ENCODE peak calls at places on chromosome 11, in nine cellular contexts. One of them, this sample, is unnamed.

GRCh38 chr11:67648796-67649613 is 1.5 kb downstream of the ACY3 start:
- ATAC-seq in IMR-90: no peak
- ATAC-seq in heart left ventricle: no peak
- ATAC-seq in HCT116: no peak
- ATAC-seq in HepG2: peak; percentile 4
- ATAC-seq in K562: no peak
- ATAC-seq in right lobe of liver: no peak
- ATAC-seq in upper lobe of left lung: no peak
- ATAC-seq in body of pancreas: no peak
- ATAC-seq in this sample: no peak

GRCh38 chr11:6654281-6655019 is 1.2 kb downstream of the DCHS1 start:
- ATAC-seq in IMR-90: no peak
- ATAC-seq in heart left ventricle: peak; percentile 68
- ATAC-seq in HCT116: no peak
- ATAC-seq in HepG2: peak; percentile 76
- ATAC-seq in K562: no peak
- ATAC-seq in right lobe of liver: peak; percentile 62
- ATAC-seq in upper lobe of left lung: peak; percentile 34
- ATAC-seq in body of pancreas: peak; percentile 83
- ATAC-seq in this sample: no peak

GRCh38 chr11:64086263-64086938 is 50.7 kb downstream of the FLRT1 start:
- ATAC-seq in IMR-90: no peak
- ATAC-seq in heart left ventricle: peak; percentile 73
- ATAC-seq in HCT116: no peak
- ATAC-seq in HepG2: peak; percentile 6
- ATAC-seq in K562: peak; percentile 25
- ATAC-seq in right lobe of liver: no peak
- ATAC-seq in upper lobe of left lung: no peak
- ATAC-seq in body of pancreas: no peak
- ATAC-seq in this sample: peak; percentile 67

GRCh38 chr11:90254065-90254464 is 31.2 kb upstream of the CHORDC1 start:
- ATAC-seq in IMR-90: no peak
- ATAC-seq in heart left ventricle: no peak
- ATAC-seq in HCT116: no peak
- ATAC-seq in HepG2: no peak
- ATAC-seq in K562: no peak
- ATAC-seq in right lobe of liver: no peak
- ATAC-seq in upper lobe of left lung: no peak
- ATAC-seq in body of pancreas: no peak
- ATAC-seq in this sample: no peak

GRCh38 chr11:83725161-83725560 is 439.0 kb upstream of the CCDC90B start:
- ATAC-seq in IMR-90: peak; percentile 48
- ATAC-seq in heart left ventricle: no peak
- ATAC-seq in HCT116: no peak
- ATAC-seq in HepG2: no peak
- ATAC-seq in K562: no peak
- ATAC-seq in right lobe of liver: no peak
- ATAC-seq in upper lobe of left lung: no peak
- ATAC-seq in body of pancreas: no peak
- ATAC-seq in this sample: no peak

GRCh38 chr11:104967493-104968364 is 645 bp downstream of the CASP4 start:
- ATAC-seq in IMR-90: peak; percentile 10
- ATAC-seq in heart left ventricle: peak; percentile 39
- ATAC-seq in HCT116: no peak
- ATAC-seq in HepG2: no peak
- ATAC-seq in K562: no peak
- ATAC-seq in right lobe of liver: peak; percentile 22
- ATAC-seq in upper lobe of left lung: no peak
- ATAC-seq in body of pancreas: peak; percentile 31
- ATAC-seq in this sample: peak; percentile 8

GRCh38 chr11:64894812-64895452 is 16.5 kb upstream of the EHD1 start:
- ATAC-seq in IMR-90: no peak
- ATAC-seq in heart left ventricle: no peak
- ATAC-seq in HCT116: no peak
- ATAC-seq in HepG2: no peak
- ATAC-seq in K562: peak; percentile 22
- ATAC-seq in right lobe of liver: no peak
- ATAC-seq in upper lobe of left lung: no peak
- ATAC-seq in body of pancreas: no peak
- ATAC-seq in this sample: no peak

GRCh38 chr11:118233377-118233776 is 8.6 kb upstream of the JAML start:
- ATAC-seq in IMR-90: no peak
- ATAC-seq in heart left ventricle: no peak
- ATAC-seq in HCT116: peak; percentile 67
- ATAC-seq in HepG2: no peak
- ATAC-seq in K562: no peak
- ATAC-seq in right lobe of liver: no peak
- ATAC-seq in upper lobe of left lung: no peak
- ATAC-seq in body of pancreas: no peak
- ATAC-seq in this sample: no peak

GRCh38 chr11:121561240-121561639 is 108.5 kb upstream of the SORL1-AS1 start:
- ATAC-seq in IMR-90: no peak
- ATAC-seq in heart left ventricle: no peak
- ATAC-seq in HCT116: no peak
- ATAC-seq in HepG2: peak; percentile 3
- ATAC-seq in K562: no peak
- ATAC-seq in right lobe of liver: no peak
- ATAC-seq in upper lobe of left lung: no peak
- ATAC-seq in body of pancreas: no peak
- ATAC-seq in this sample: no peak

GRCh38 chr11:112507281-112507680 is 246.6 kb upstream of the PLET1 start:
- ATAC-seq in IMR-90: no peak
- ATAC-seq in heart left ventricle: no peak
- ATAC-seq in HCT116: no peak
- ATAC-seq in HepG2: no peak
- ATAC-seq in K562: no peak
- ATAC-seq in right lobe of liver: no peak
- ATAC-seq in upper lobe of left lung: no peak
- ATAC-seq in body of pancreas: no peak
- ATAC-seq in this sample: no peak

GRCh38 chr11:134951305-134951700 is 539.3 kb upstream of the B3GAT1 start:
- ATAC-seq in IMR-90: peak; percentile 80
- ATAC-seq in heart left ventricle: peak; percentile 39
- ATAC-seq in HCT116: no peak
- ATAC-seq in HepG2: no peak
- ATAC-seq in K562: no peak
- ATAC-seq in right lobe of liver: no peak
- ATAC-seq in upper lobe of left lung: no peak
- ATAC-seq in body of pancreas: no peak
- ATAC-seq in this sample: peak; percentile 50

GRCh38 chr11:81886406-81887075 is 847.1 kb downstream of the FAM181B start:
- ATAC-seq in IMR-90: no peak
- ATAC-seq in heart left ventricle: no peak
- ATAC-seq in HCT116: no peak
- ATAC-seq in HepG2: no peak
- ATAC-seq in K562: no peak
- ATAC-seq in right lobe of liver: no peak
- ATAC-seq in upper lobe of left lung: no peak
- ATAC-seq in body of pancreas: no peak
- ATAC-seq in this sample: no peak

GRCh38 chr11:61538636-61538961 is 30.1 kb downstream of the LRRC10B start:
- ATAC-seq in IMR-90: no peak
- ATAC-seq in heart left ventricle: no peak
- ATAC-seq in HCT116: no peak
- ATAC-seq in HepG2: peak; percentile 11
- ATAC-seq in K562: no peak
- ATAC-seq in right lobe of liver: no peak
- ATAC-seq in upper lobe of left lung: no peak
- ATAC-seq in body of pancreas: no peak
- ATAC-seq in this sample: no peak

GRCh38 chr11:2625183-2625582 is 74.6 kb downstream of the KCNQ1OT1 start:
- ATAC-seq in IMR-90: peak; percentile 44
- ATAC-seq in heart left ventricle: no peak
- ATAC-seq in HCT116: no peak
- ATAC-seq in HepG2: no peak
- ATAC-seq in K562: no peak
- ATAC-seq in right lobe of liver: no peak
- ATAC-seq in upper lobe of left lung: no peak
- ATAC-seq in body of pancreas: no peak
- ATAC-seq in this sample: no peak

GRCh38 chr11:126336065-126336464 is 19.4 kb upstream of the ST3GAL4 start:
- ATAC-seq in IMR-90: no peak
- ATAC-seq in heart left ventricle: no peak
- ATAC-seq in HCT116: no peak
- ATAC-seq in HepG2: no peak
- ATAC-seq in K562: no peak
- ATAC-seq in right lobe of liver: no peak
- ATAC-seq in upper lobe of left lung: no peak
- ATAC-seq in body of pancreas: no peak
- ATAC-seq in this sample: no peak

GRCh38 chr11:45500457-45500856 is 165.0 kb downstream of the CHST1 start:
- ATAC-seq in IMR-90: no peak
- ATAC-seq in heart left ventricle: no peak
- ATAC-seq in HCT116: no peak
- ATAC-seq in HepG2: no peak
- ATAC-seq in K562: no peak
- ATAC-seq in right lobe of liver: no peak
- ATAC-seq in upper lobe of left lung: no peak
- ATAC-seq in body of pancreas: no peak
- ATAC-seq in this sample: no peak

DNA sequence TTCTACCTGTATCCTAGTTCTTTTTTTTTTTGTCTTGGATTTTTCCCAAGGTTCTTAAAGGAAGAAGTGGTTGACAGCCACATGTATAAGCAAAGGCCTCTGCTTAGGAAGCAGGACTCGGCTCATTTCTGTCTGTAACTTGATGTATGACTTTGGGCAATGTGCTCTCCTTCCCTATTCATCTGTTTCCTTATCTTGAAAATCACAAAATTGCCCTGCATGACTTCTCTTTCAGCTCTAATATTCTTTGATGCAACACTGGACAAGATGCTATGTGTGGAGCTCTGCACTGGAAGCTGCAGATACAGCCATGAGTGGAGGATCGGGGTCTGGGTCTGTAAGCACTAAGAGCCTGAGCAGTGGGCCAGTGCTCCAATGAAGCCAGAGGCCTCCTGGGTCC is 54.7 kb upstream of the ME3 start:
- ATAC-seq in IMR-90: no peak
- ATAC-seq in heart left ventricle: no peak
- ATAC-seq in HCT116: no peak
- ATAC-seq in HepG2: no peak
- ATAC-seq in K562: no peak
- ATAC-seq in right lobe of liver: no peak
- ATAC-seq in upper lobe of left lung: no peak
- ATAC-seq in body of pancreas: no peak
- ATAC-seq in this sample: no peak
- H3K4me3 ChIP-seq in IMR-90: no peak overlapping the region
- H3K4me3 ChIP-seq in heart left ventricle: no peak overlapping the region
- H3K4me3 ChIP-seq in HCT116: no peak overlapping the region
- H3K4me3 ChIP-seq in HepG2: no peak overlapping the region
- H3K4me3 ChIP-seq in K562: no peak overlapping the region
- H3K4me3 ChIP-seq in right lobe of liver: no peak overlapping the region
- H3K4me3 ChIP-seq in upper lobe of left lung: no peak overlapping the region
- H3K4me3 ChIP-seq in body of pancreas: no peak overlapping the region
- H3K4me3 ChIP-seq in this sample: no peak overlapping the region

GRCh38 chr11:33034983-33035382 is 4.4 kb upstream of the TCP11L1 start:
- ATAC-seq in IMR-90: no peak
- ATAC-seq in heart left ventricle: no peak
- ATAC-seq in HCT116: no peak
- ATAC-seq in HepG2: peak; percentile 13
- ATAC-seq in K562: no peak
- ATAC-seq in right lobe of liver: peak; percentile 57
- ATAC-seq in upper lobe of left lung: no peak
- ATAC-seq in body of pancreas: no peak
- ATAC-seq in this sample: no peak

GRCh38 chr11:33043221-33043833 is 4.0 kb downstream of the TCP11L1 start:
- ATAC-seq in IMR-90: no peak
- ATAC-seq in heart left ventricle: no peak
- ATAC-seq in HCT116: no peak
- ATAC-seq in HepG2: no peak
- ATAC-seq in K562: no peak
- ATAC-seq in right lobe of liver: no peak
- ATAC-seq in upper lobe of left lung: no peak
- ATAC-seq in body of pancreas: no peak
- ATAC-seq in this sample: no peak

GRCh38 chr11:33040127-33040861 is 922 bp downstream of the TCP11L1 start:
- ATAC-seq in IMR-90: peak; percentile 8
- ATAC-seq in heart left ventricle: peak; percentile 20
- ATAC-seq in HCT116: peak; percentile 12
- ATAC-seq in HepG2: no peak
- ATAC-seq in K562: peak; percentile 44
- ATAC-seq in right lobe of liver: peak; percentile 31
- ATAC-seq in upper lobe of left lung: no peak
- ATAC-seq in body of pancreas: peak; percentile 4
- ATAC-seq in this sample: peak; percentile 9

GRCh38 chr11:33040862-33041453 is 1.6 kb downstream of the TCP11L1 start:
- ATAC-seq in IMR-90: no peak
- ATAC-seq in heart left ventricle: no peak
- ATAC-seq in HCT116: no peak
- ATAC-seq in HepG2: no peak
- ATAC-seq in K562: no peak
- ATAC-seq in right lobe of liver: no peak
- ATAC-seq in upper lobe of left lung: no peak
- ATAC-seq in body of pancreas: no peak
- ATAC-seq in this sample: no peak

GRCh38 chr11:33039274-33040126 is at the start of gene TCP11L1:
- ATAC-seq in IMR-90: peak; percentile 92
- ATAC-seq in heart left ventricle: peak; percentile 97
- ATAC-seq in HCT116: peak; percentile 84
- ATAC-seq in HepG2: peak; percentile 92
- ATAC-seq in K562: peak; percentile 93
- ATAC-seq in right lobe of liver: peak; percentile 77
- ATAC-seq in upper lobe of left lung: peak; percentile 97
- ATAC-seq in body of pancreas: peak; percentile 94
- ATAC-seq in this sample: peak; percentile 93
- TF ChIP-seq POLR2A in IMR-90: peak; percentile 88
- TF ChIP-seq POLR2A in heart left ventricle: peak; percentile 39
- TF ChIP-seq POLR2A in HCT116: peak; percentile 23
- TF ChIP-seq POLR2A in HepG2: peak; percentile 54
- TF ChIP-seq POLR2A in K562: peak; percentile 69
- TF ChIP-seq POLR2A in right lobe of liver: peak; percentile 49
- TF ChIP-seq POLR2A in upper lobe of left lung: peak; percentile 72
- TF ChIP-seq POLR2A in body of pancreas: peak; percentile 79
- TF ChIP-seq POLR2A in this sample: peak; percentile 82

GRCh38 chr11:128519353-128519752 is 68.0 kb downstream of the ETS1 start:
- ATAC-seq in IMR-90: no peak
- ATAC-seq in heart left ventricle: no peak
- ATAC-seq in HCT116: no peak
- ATAC-seq in HepG2: no peak
- ATAC-seq in K562: no peak
- ATAC-seq in right lobe of liver: no peak
- ATAC-seq in upper lobe of left lung: no peak
- ATAC-seq in body of pancreas: no peak
- ATAC-seq in this sample: no peak
- H3K4me3 ChIP-seq in IMR-90: peak overlapping the region; percentile 43
- H3K4me3 ChIP-seq in heart left ventricle: peak overlapping the region; percentile 84
- H3K4me3 ChIP-seq in HCT116: no peak overlapping the region
- H3K4me3 ChIP-seq in HepG2: no peak overlapping the region
- H3K4me3 ChIP-seq in K562: no peak overlapping the region
- H3K4me3 ChIP-seq in right lobe of liver: peak overlapping the region; percentile 66
- H3K4me3 ChIP-seq in upper lobe of left lung: peak overlapping the region; percentile 75
- H3K4me3 ChIP-seq in body of pancreas: no peak overlapping the region
- H3K4me3 ChIP-seq in this sample: peak overlapping the region; percentile 76

DNA sequence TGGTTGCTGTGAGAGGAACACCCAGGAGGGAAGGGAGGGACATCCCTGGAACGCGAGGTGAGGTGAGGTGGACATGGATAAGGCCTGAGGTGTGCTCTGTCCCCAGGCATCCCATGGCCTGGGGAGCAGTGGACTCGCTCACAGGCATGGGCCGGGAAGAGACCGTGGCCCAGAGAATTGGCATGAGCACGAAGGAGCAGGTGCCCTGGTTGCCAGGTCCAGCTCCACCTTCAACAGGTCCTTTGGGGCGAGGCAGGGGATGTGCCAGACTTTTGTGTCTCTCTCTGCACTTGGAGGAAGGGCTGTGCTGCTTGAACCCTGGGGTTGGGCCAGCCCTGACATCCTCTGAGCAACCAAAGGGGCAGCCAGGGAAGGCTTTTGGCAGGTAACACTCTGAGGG is 21.5 kb downstream of the MUC6 start:
- ATAC-seq in IMR-90: no peak
- ATAC-seq in heart left ventricle: no peak
- ATAC-seq in HCT116: no peak
- ATAC-seq in HepG2: no peak
- ATAC-seq in K562: no peak
- ATAC-seq in right lobe of liver: no peak
- ATAC-seq in upper lobe of left lung: no peak
- ATAC-seq in body of pancreas: no peak
- ATAC-seq in this sample: no peak
- TF ChIP-seq POLR2A in IMR-90: no peak
- TF ChIP-seq POLR2A in heart left ventricle: no peak
- TF ChIP-seq POLR2A in HCT116: no peak
- TF ChIP-seq POLR2A in HepG2: no peak
- TF ChIP-seq POLR2A in K562: no peak
- TF ChIP-seq POLR2A in right lobe of liver: no peak
- TF ChIP-seq POLR2A in upper lobe of left lung: no peak
- TF ChIP-seq POLR2A in body of pancreas: no peak
- TF ChIP-seq POLR2A in this sample: no peak